ENCODE peak calls at places on chromosomes 13 and 19, in eight cellular contexts. U is choroid plexus epithelial cell, S is Calu3, L is progenitor cell of endocrine pancreas, O is cardiac muscle cell, B is type B pancreatic cell, M is cardiac fibroblast, R is mucosa of descending colon. I is an unnamed sample.

GRCh38 chr13:80469105-80469840 is 128.3 kb upstream of the SPRY2 start:
- DNase-seq in R (no peak), L (no peak), S (no peak), B (no peak), O (no peak), U (peak; percentile 85), M (no peak), I (no peak)

GRCh38 chr19:15544970-15545369 is 36.6 kb downstream of the CYP4F22 start:
- DNase-seq in O (no peak), M (no peak), B (no peak), U (no peak), R (no peak), S (no peak), L (no peak), I (no peak)

GRCh38 chr19:36032251-36033104 is at the start of gene CLIP3:
- DNase-seq in S (no peak), R (peak; percentile 59), U (peak; percentile 71), M (peak; percentile 61), B (peak; percentile 84), L (peak; percentile 40), O (peak; percentile 78), I (peak; percentile 85)

GRCh38 chr13:36420437-36420891 is 11.8 kb upstream of the CCNA1 start:
- DNase-seq in U (peak; percentile 89), R (peak; percentile 48), L (peak; percentile 66), M (peak; percentile 89), B (peak; percentile 81), S (peak; percentile 75), O (peak; percentile 78), I (peak; percentile 82)

GRCh38 chr19:5844456-5845433 is 5.2 kb upstream of the FUT6 start:
- DNase-seq in M (no peak), S (no peak), U (no peak), L (no peak), O (no peak), R (no peak), B (no peak), I (no peak)

GRCh38 chr19:8208710-8209110 is 460 bp upstream of the CERS4 start:
- DNase-seq in O (no peak), B (no peak), S (no peak), M (no peak), U (no peak), R (no peak), L (no peak), I (no peak)

GRCh38 chr19:3270908-3271307 is 46.4 kb downstream of the CELF5 start:
- DNase-seq in O (peak; percentile 23), B (no peak), U (peak; percentile 52), R (no peak), M (peak; percentile 62), S (peak; percentile 41), L (no peak), I (no peak)

GRCh38 chr19:4650159-4650558 is 10.8 kb downstream of the TNFAIP8L1 start:
- DNase-seq in M (no peak), U (no peak), L (no peak), B (no peak), O (no peak), R (no peak), S (no peak), I (no peak)

GRCh38 chr19:20607943-20608342 is 42.4 kb upstream of the ZNF737 start:
- DNase-seq in B (no peak), R (no peak), L (no peak), S (no peak), M (no peak), U (no peak), O (no peak), I (no peak)

GRCh38 chr19:5094768-5095567 is 126.1 kb downstream of the KDM4B start:
- DNase-seq in R (no peak), B (no peak), S (no peak), U (no peak), L (no peak), M (no peak), O (no peak), I (no peak)

GRCh38 chr19:28045621-28046020 is 1167.3 kb downstream of the UQCRFS1 start:
- DNase-seq in M (no peak), L (no peak), B (no peak), R (no peak), O (no peak), S (no peak), U (no peak), I (no peak)

GRCh38 chr19:50332264-50333038 is 3.3 kb upstream of the KCNC3 start:
- DNase-seq in L (peak; percentile 41), M (no peak), U (no peak), B (no peak), O (peak; percentile 53), R (peak; percentile 47), S (peak; percentile 33), I (peak; percentile 43)

GRCh38 chr13:85261757-85262346 is 537.4 kb downstream of the SLITRK6 start:
- DNase-seq in U (peak; percentile 57), O (peak; percentile 28), R (no peak), M (no peak), S (no peak), L (no peak), B (no peak), I (no peak)

GRCh38 chr19:3283886-3284657 is 59.6 kb downstream of the CELF5 start:
- DNase-seq in O (no peak), B (no peak), L (no peak), S (no peak), R (no peak), U (no peak), M (no peak), I (no peak)

GRCh38 chr13:23949200-23949599 is 51.9 kb upstream of the C1QTNF9B start:
- DNase-seq in M (no peak), S (no peak), O (no peak), L (no peak), R (no peak), U (no peak), B (no peak), I (no peak)

GRCh38 chr13:67043901-67044300 is 186.2 kb downstream of the PCDH9 start:
- DNase-seq in M (peak; percentile 64), U (peak; percentile 70), S (no peak), B (no peak), L (no peak), R (no peak), O (no peak), I (no peak)

GRCh38 chr19:7757358-7757757 is 5.7 kb upstream of the CLEC4M start:
- DNase-seq in S (no peak), L (no peak), M (no peak), R (no peak), U (no peak), B (no peak), O (no peak), I (no peak)

DNA sequence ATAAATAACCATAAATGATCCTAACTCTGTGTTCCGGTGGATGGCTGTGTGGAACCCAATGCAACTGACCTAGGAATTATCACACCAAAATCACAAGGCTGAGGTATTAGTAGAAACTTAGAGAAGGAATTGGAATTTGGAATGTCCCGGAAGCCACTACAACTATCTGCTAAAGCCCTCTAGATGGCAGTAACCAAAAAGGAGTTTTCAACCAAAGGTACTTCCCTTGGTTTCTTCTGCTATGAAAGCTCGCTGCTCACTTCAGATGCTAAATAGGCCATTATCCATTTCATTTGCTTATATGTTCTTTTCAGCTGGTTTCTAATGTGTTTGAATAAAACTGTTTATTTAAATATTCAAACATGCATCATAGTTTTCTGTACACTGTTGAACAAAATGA is 1589.1 kb upstream of the SPRY2 start:
- DNase-seq in B (no peak), U (peak; percentile 71), L (no peak), R (no peak), O (peak; percentile 70), M (peak; percentile 5), S (no peak), I (no peak)
- TF ChIP-seq CTCF in B (peak; percentile 75), U (peak; percentile 69), L (peak; percentile 73), R (no peak), O (peak; percentile 13), M (no peak), S (no peak), I (peak; percentile 54)

GRCh38 chr13:46288570-46289259 is 77.0 kb downstream of the LRRC63 start:
- DNase-seq in O (peak; percentile 69), S (peak; percentile 15), M (peak; percentile 64), B (no peak), L (no peak), U (peak; percentile 76), R (no peak), I (peak; percentile 22)
- TF ChIP-seq CTCF in O (peak; percentile 86), S (peak; percentile 37), M (peak; percentile 87), B (peak; percentile 87), L (peak; percentile 80), U (peak; percentile 80), R (peak; percentile 24), I (peak; percentile 74)

GRCh38 chr19:56348289-56348877 is 33.7 kb upstream of the ZSCAN5A start:
- DNase-seq in U (peak; percentile 25), S (peak; percentile 30), L (no peak), R (no peak), B (no peak), M (peak; percentile 43), O (no peak), I (no peak)
- TF ChIP-seq CTCF in U (peak; percentile 50), S (no peak), L (peak; percentile 30), R (no peak), B (peak; percentile 47), M (peak; percentile 39), O (peak; percentile 37), I (no peak)

GRCh38 chr19:45403781-45404556 is 900 bp downstream of the PPP1R13L start:
- DNase-seq in U (peak; percentile 54), B (no peak), O (peak; percentile 76), R (peak; percentile 82), L (peak; percentile 56), M (peak; percentile 54), S (peak; percentile 97), I (peak; percentile 71)
- TF ChIP-seq CTCF in U (peak; percentile 74), B (peak; percentile 59), O (peak; percentile 55), R (peak; percentile 38), L (peak; percentile 62), M (peak; percentile 65), S (peak; percentile 90), I (peak; percentile 39)

GRCh38 chr13:29589967-29590366 is 5.5 kb downstream of the SLC7A1 start:
- DNase-seq in B (no peak), S (no peak), U (no peak), M (no peak), R (no peak), L (no peak), O (no peak), I (no peak)
- TF ChIP-seq CTCF in B (no peak), S (no peak), U (peak; percentile 22), M (no peak), R (no peak), L (peak; percentile 19), O (peak; percentile 14), I (no peak)

I was measured in nephron progenitor cell.